ENCODE peak calls at places on chromosomes 7 and 10, in five cellular contexts. H, Z, E, D and X are unnamed samples.

GRCh38 chr10:72316748-72317435 is 37.8 kb downstream of the DNAJB12 start:
- DNase-seq in E (peak), D (no peak), Z (no peak), H (no peak), X (peak)

GRCh38 chr7:128705891-128706333 is 33.2 kb upstream of the CALU start:
- DNase-seq in Z (no peak), E (no peak), H (no peak), D (no peak), X (no peak)

GRCh38 chr10:62817120-62817762 is 1.1 kb upstream of the EGR2 start:
- DNase-seq in D (no peak), H (peak), Z (peak), E (peak), X (no peak)

GRCh38 chr10:99347672-99348071 is 18.5 kb downstream of the CNNM1 start:
- DNase-seq in E (no peak), H (no peak), Z (no peak), D (no peak), X (no peak)

GRCh38 chr7:154198481-154198880 is 146.3 kb downstream of the DPP6 start:
- DNase-seq in Z (no peak), H (no peak), E (no peak), D (no peak), X (no peak)

GRCh38 chr7:38679419-38679818 is 48.2 kb upstream of the AMPH start:
- DNase-seq in H (no peak), D (no peak), Z (no peak), E (no peak), X (no peak)

GRCh38 chr10:31604141-31604540 is 285.1 kb downstream of the ZEB1 start:
- DNase-seq in H (no peak), Z (no peak), E (no peak), D (no peak), X (no peak)

GRCh38 chr10:73859441-73860049 is 14.8 kb downstream of the CAMK2G start:
- DNase-seq in E (no peak), H (no peak), D (no peak), Z (no peak), X (no peak)

GRCh38 chr10:78524342-78524741 is 490.7 kb downstream of the RPS24 start:
- DNase-seq in Z (no peak), D (no peak), E (no peak), H (no peak), X (no peak)

GRCh38 chr7:98348726-98349474 is 52.0 kb downstream of the BAIAP2L1 start:
- DNase-seq in D (no peak), Z (no peak), H (peak), E (peak), X (no peak)

GRCh38 chr10:101280511-101280910 is 51.2 kb upstream of the LBX1 start:
- DNase-seq in D (no peak), Z (no peak), H (no peak), E (no peak), X (no peak)

GRCh38 chr10:129883029-129883428 is 81.0 kb downstream of the EBF3 start:
- DNase-seq in H (no peak), D (no peak), Z (no peak), E (no peak), X (no peak)

GRCh38 chr7:107118109-107118900 is 50.5 kb upstream of the HBP1 start:
- DNase-seq in H (no peak), Z (no peak), E (no peak), D (no peak), X (no peak)

GRCh38 chr7:50697686-50698085 is 85.0 kb downstream of the GRB10 start:
- DNase-seq in D (no peak), E (no peak), H (no peak), Z (no peak), X (no peak)

GRCh38 chr10:24007359-24007758 is 201.6 kb upstream of the KIAA1217 start:
- DNase-seq in D (no peak), Z (no peak), E (no peak), H (no peak), X (no peak)

GRCh38 chr7:134030460-134030865 is 96.7 kb upstream of the LRGUK start:
- DNase-seq in D (no peak), H (no peak), Z (no peak), E (no peak), X (no peak)

GRCh38 chr10:51137741-51138529 is 63.6 kb downstream of the PRKG1 start:
- DNase-seq in D (no peak), H (no peak), Z (peak), E (no peak), X (no peak)

GRCh38 chr7:84529480-84530205 is 335.1 kb upstream of the SEMA3A start:
- DNase-seq in E (peak), D (no peak), H (peak), Z (peak), X (no peak)

GRCh38 chr10:6124666-6125065 is 35.8 kb downstream of the RBM17 start:
- DNase-seq in H (no peak), E (peak), D (no peak), Z (no peak), X (no peak)

GRCh38 chr10:4541292-4541691 is 284.7 kb upstream of the AKR1E2 start:
- DNase-seq in H (peak), D (peak), E (peak), Z (peak), X (no peak)

GRCh38 chr7:22356010-22356854 is 722 bp downstream of the RAPGEF5 start:
- DNase-seq in E (no peak), D (no peak), H (peak), Z (no peak), X (no peak)

GRCh38 chr10:51231754-51232153 is 157.5 kb downstream of the PRKG1 start:
- DNase-seq in H (no peak), D (no peak), Z (no peak), E (no peak), X (no peak)

GRCh38 chr10:72170263-72170662 is 45.5 kb upstream of the ANAPC16 start:
- DNase-seq in D (no peak), H (peak), Z (peak), E (peak), X (no peak)

GRCh38 chr7:114086906-114087651 is 168.3 kb upstream of the PPP1R3A start:
- DNase-seq in Z (no peak), D (no peak), E (no peak), H (peak), X (no peak)

GRCh38 chr10:97103682-97104081 is 82.1 kb downstream of the SLIT1 start:
- DNase-seq in E (no peak), D (no peak), H (no peak), Z (no peak), X (no peak)

GRCh38 chr7:108178393-108178792 is 48.2 kb upstream of the LAMB4 start:
- DNase-seq in H (no peak), D (no peak), Z (no peak), E (no peak), X (no peak)

GRCh38 chr10:12448729-12449391 is 99.5 kb downstream of the CAMK1D start:
- DNase-seq in D (no peak), Z (peak), H (peak), E (peak), X (peak)

GRCh38 chr10:26372513-26373354 is 65.4 kb upstream of the APBB1IP start:
- DNase-seq in Z (no peak), H (no peak), D (no peak), E (no peak), X (no peak)

GRCh38 chr10:27743736-27744477 is 1.7 kb downstream of the MKX start:
- DNase-seq in Z (no peak), D (no peak), H (no peak), E (peak), X (no peak)

GRCh38 chr10:15427836-15428414 is 56.8 kb upstream of the FAM171A1 start:
- DNase-seq in E (peak), Z (peak), D (no peak), H (peak), X (peak)

GRCh38 chr7:94245500-94245899 is 149.2 kb upstream of the COL1A2 start:
- DNase-seq in E (no peak), D (no peak), H (no peak), Z (no peak), X (no peak)

GRCh38 chr7:41084381-41084780 is 618.5 kb downstream of the INHBA start:
- DNase-seq in E (no peak), H (no peak), D (no peak), Z (no peak), X (no peak)

GRCh38 chr10:47365561-47365960 is 17.4 kb downstream of the RBP3 start:
- DNase-seq in E (no peak), Z (no peak), D (no peak), H (no peak), X (no peak)

GRCh38 chr10:13654846-13655245 is 68.1 kb downstream of the PRPF18 start:
- DNase-seq in E (no peak), H (no peak), Z (no peak), D (no peak), X (no peak)

GRCh38 chr10:133154996-133155778 is 4.8 kb upstream of the KNDC1 start:
- DNase-seq in H (no peak), E (no peak), Z (no peak), D (no peak), X (no peak)

GRCh38 chr7:32928785-32929184 is 28.5 kb upstream of the FKBP9 start:
- DNase-seq in D (no peak), Z (no peak), H (no peak), E (no peak), X (no peak)

GRCh38 chr7:25407932-25408480 is 179.7 kb upstream of the NPVF start:
- DNase-seq in Z (no peak), H (no peak), E (no peak), D (no peak), X (no peak)